ENCODE peak calls at places on chromosomes 13 and 19, in ten cellular contexts. A is uterus; Q is activated CD4-positive, alpha-beta T cell treated with anti-CD3 and anti-CD28 coated beads for 36 hours; H is iris pigment epithelial cell; K is AG09309; X is fibroblast of mammary gland; D is RCC 7860; Y is HFF-Myc; W is heart right ventricle; U is ovary. S is an unnamed sample.

GRCh38 chr13:40458283-40459031 is 208.0 kb downstream of the FOXO1 start:
- DNase-seq in K (no peak), W (no peak), A (no peak), X (no peak), H (no peak), D (no peak), U (no peak), Y (no peak), Q (no peak), S (no peak)

GRCh38 chr19:12521996-12522395 is 29.3 kb downstream of the ZNF564 start:
- DNase-seq in K (no peak), D (no peak), A (no peak), Q (peak; percentile 51), W (no peak), Y (no peak), H (no peak), X (no peak), U (no peak), S (no peak)

GRCh38 chr19:3019211-3019854 is 9.7 kb downstream of the TLE2 start:
- DNase-seq in U (no peak), W (no peak), X (no peak), Y (no peak), A (no peak), Q (no peak), D (no peak), H (no peak), K (no peak), S (no peak)

GRCh38 chr19:3576696-3577443 is 4.1 kb downstream of the HMG20B start:
- DNase-seq in X (peak; percentile 79), D (no peak), W (peak; percentile 71), K (no peak), Y (no peak), H (peak; percentile 82), U (peak; percentile 82), A (peak; percentile 46), Q (peak; percentile 25), S (no peak)

GRCh38 chr13:66159526-66159925 is 1070.6 kb downstream of the PCDH9 start:
- DNase-seq in W (no peak), Q (no peak), D (no peak), Y (no peak), U (no peak), X (no peak), K (no peak), H (no peak), A (no peak), S (no peak)

GRCh38 chr19:47232422-47233211 is 1.6 kb upstream of the BBC3 start:
- DNase-seq in U (no peak), H (peak; percentile 59), Q (peak; percentile 66), W (no peak), D (peak; percentile 78), K (no peak), A (no peak), X (peak; percentile 86), Y (peak; percentile 72), S (no peak)

GRCh38 chr19:11252665-11253355 is 9.5 kb downstream of the DOCK6 start:
- DNase-seq in X (no peak), U (no peak), D (no peak), Y (no peak), K (no peak), W (no peak), H (no peak), Q (no peak), A (no peak), S (no peak)

GRCh38 chr13:42967660-42968059 is 24.4 kb downstream of the EPSTI1 start:
- DNase-seq in Q (no peak), A (no peak), D (no peak), W (no peak), Y (no peak), K (no peak), U (no peak), X (no peak), H (no peak), S (no peak)

GRCh38 chr19:19464339-19465098 is 50.8 kb downstream of the TSSK6 start:
- DNase-seq in X (peak; percentile 75), A (no peak), Q (no peak), U (peak; percentile 46), H (peak; percentile 81), D (no peak), W (no peak), Y (no peak), K (no peak), S (peak; percentile 55)

GRCh38 chr13:98651716-98652115 is 74.8 kb upstream of the STK24 start:
- DNase-seq in Y (no peak), A (no peak), U (no peak), K (no peak), W (no peak), Q (no peak), H (no peak), D (no peak), X (no peak), S (no peak)

GRCh38 chr19:32570081-32570785 is 10.8 kb upstream of the PDCD5 start:
- DNase-seq in H (peak; percentile 70), Y (peak; percentile 30), A (peak; percentile 50), X (peak; percentile 66), U (peak; percentile 51), D (no peak), W (no peak), K (peak; percentile 13), Q (peak; percentile 72), S (no peak)

S was measured in smooth muscle cell of the brain vasculature.